ENCODE peak calls at places on chromosome 10, in eight cellular contexts. One of them, this sample, is unnamed. For H3K27me3 and H3K36me3, the result is how much of the 10 kb centered on the place peaks cover.

GRCh38 chr10:95517536-95518454 is 43.4 kb downstream of the SORBS1 start:
- DNase-seq in hepatocyte: peak
- DNase-seq in NT2/D1: no peak
- DNase-seq in GM23338: no peak
- DNase-seq in fibroblast of lung: peak
- DNase-seq in brain microvascular endothelial cell: peak
- DNase-seq in DND-41: no peak
- DNase-seq in HCT116: no peak
- DNase-seq in this sample: no peak

GRCh38 chr10:30831401-30831800 is 200.3 kb downstream of the ZNF438 start:
- DNase-seq in hepatocyte: no peak
- DNase-seq in NT2/D1: no peak
- DNase-seq in GM23338: no peak
- DNase-seq in fibroblast of lung: no peak
- DNase-seq in brain microvascular endothelial cell: no peak
- DNase-seq in DND-41: no peak
- DNase-seq in HCT116: no peak
- DNase-seq in this sample: no peak

GRCh38 chr10:80473692-80474596 is 19.8 kb downstream of the TSPAN14 start:
- DNase-seq in hepatocyte: no peak
- DNase-seq in NT2/D1: no peak
- DNase-seq in GM23338: no peak
- DNase-seq in fibroblast of lung: peak
- DNase-seq in brain microvascular endothelial cell: no peak
- DNase-seq in DND-41: no peak
- DNase-seq in HCT116: no peak
- DNase-seq in this sample: peak

GRCh38 chr10:109894516-109894915 is 28.8 kb downstream of the XPNPEP1 start:
- DNase-seq in hepatocyte: no peak
- DNase-seq in NT2/D1: no peak
- DNase-seq in GM23338: no peak
- DNase-seq in fibroblast of lung: peak
- DNase-seq in brain microvascular endothelial cell: no peak
- DNase-seq in DND-41: no peak
- DNase-seq in HCT116: no peak
- DNase-seq in this sample: no peak

GRCh38 chr10:69843923-69844322 is 42.2 kb downstream of the COL13A1 start:
- DNase-seq in hepatocyte: no peak
- DNase-seq in NT2/D1: no peak
- DNase-seq in GM23338: no peak
- DNase-seq in fibroblast of lung: no peak
- DNase-seq in brain microvascular endothelial cell: no peak
- DNase-seq in DND-41: no peak
- DNase-seq in HCT116: no peak
- DNase-seq in this sample: no peak

GRCh38 chr10:94992811-94993210 is 54.4 kb downstream of the CYP2C9 start:
- DNase-seq in hepatocyte: peak
- DNase-seq in NT2/D1: peak
- DNase-seq in GM23338: peak
- DNase-seq in fibroblast of lung: no peak
- DNase-seq in brain microvascular endothelial cell: no peak
- DNase-seq in DND-41: no peak
- DNase-seq in HCT116: no peak
- DNase-seq in this sample: no peak

GRCh38 chr10:110865184-110865803 is 6.4 kb upstream of the PDCD4 start:
- DNase-seq in hepatocyte: peak
- DNase-seq in NT2/D1: no peak
- DNase-seq in GM23338: no peak
- DNase-seq in fibroblast of lung: peak
- DNase-seq in brain microvascular endothelial cell: no peak
- DNase-seq in DND-41: no peak
- DNase-seq in HCT116: no peak
- DNase-seq in this sample: no peak

GRCh38 chr10:63281967-63282366 is 148.8 kb downstream of the NRBF2 start:
- DNase-seq in hepatocyte: no peak
- DNase-seq in NT2/D1: no peak
- DNase-seq in GM23338: no peak
- DNase-seq in fibroblast of lung: peak
- DNase-seq in brain microvascular endothelial cell: no peak
- DNase-seq in DND-41: no peak
- DNase-seq in HCT116: no peak
- DNase-seq in this sample: no peak

GRCh38 chr10:75234683-75235374 is 928 bp downstream of the COMTD1 start:
- DNase-seq in hepatocyte: peak
- DNase-seq in NT2/D1: no peak
- DNase-seq in GM23338: peak
- DNase-seq in fibroblast of lung: no peak
- DNase-seq in brain microvascular endothelial cell: no peak
- DNase-seq in DND-41: no peak
- DNase-seq in HCT116: no peak
- DNase-seq in this sample: peak

GRCh38 chr10:43899224-43899959 is 250.7 kb upstream of the ZNF32 start:
- DNase-seq in hepatocyte: no peak
- DNase-seq in NT2/D1: no peak
- DNase-seq in GM23338: no peak
- DNase-seq in fibroblast of lung: no peak
- DNase-seq in brain microvascular endothelial cell: no peak
- DNase-seq in DND-41: no peak
- DNase-seq in HCT116: no peak
- DNase-seq in this sample: no peak

GRCh38 chr10:2980791-2981360 is 86.5 kb upstream of the PFKP start:
- DNase-seq in hepatocyte: no peak
- DNase-seq in NT2/D1: no peak
- DNase-seq in GM23338: no peak
- DNase-seq in fibroblast of lung: peak
- DNase-seq in brain microvascular endothelial cell: peak
- DNase-seq in DND-41: no peak
- DNase-seq in HCT116: no peak
- DNase-seq in this sample: no peak

GRCh38 chr10:112208981-112209380 is 25.4 kb upstream of the GPAM start:
- DNase-seq in hepatocyte: no peak
- DNase-seq in NT2/D1: no peak
- DNase-seq in GM23338: no peak
- DNase-seq in fibroblast of lung: no peak
- DNase-seq in brain microvascular endothelial cell: no peak
- DNase-seq in DND-41: no peak
- DNase-seq in HCT116: no peak
- DNase-seq in this sample: no peak

GRCh38 chr10:69742928-69743602 is 58.6 kb upstream of the COL13A1 start:
- DNase-seq in hepatocyte: peak
- DNase-seq in NT2/D1: peak
- DNase-seq in GM23338: peak
- DNase-seq in fibroblast of lung: peak
- DNase-seq in brain microvascular endothelial cell: peak
- DNase-seq in DND-41: peak
- DNase-seq in HCT116: peak
- DNase-seq in this sample: peak

GRCh38 chr10:127989481-127989964 is 82.6 kb downstream of the PTPRE start:
- DNase-seq in hepatocyte: no peak
- DNase-seq in NT2/D1: no peak
- DNase-seq in GM23338: no peak
- DNase-seq in fibroblast of lung: no peak
- DNase-seq in brain microvascular endothelial cell: no peak
- DNase-seq in DND-41: no peak
- DNase-seq in HCT116: no peak
- DNase-seq in this sample: no peak

GRCh38 chr10:127993281-127993680 is 86.4 kb downstream of the PTPRE start:
- DNase-seq in hepatocyte: no peak
- DNase-seq in NT2/D1: no peak
- DNase-seq in GM23338: no peak
- DNase-seq in fibroblast of lung: no peak
- DNase-seq in brain microvascular endothelial cell: no peak
- DNase-seq in DND-41: no peak
- DNase-seq in HCT116: no peak
- DNase-seq in this sample: no peak

GRCh38 chr10:127990846-127991542 is 84.1 kb downstream of the PTPRE start:
- DNase-seq in hepatocyte: peak
- DNase-seq in NT2/D1: no peak
- DNase-seq in GM23338: no peak
- DNase-seq in fibroblast of lung: peak
- DNase-seq in brain microvascular endothelial cell: peak
- DNase-seq in DND-41: no peak
- DNase-seq in HCT116: peak
- DNase-seq in this sample: no peak

GRCh38 chr10:127992376-127992775 is 85.5 kb downstream of the PTPRE start:
- DNase-seq in hepatocyte: no peak
- DNase-seq in NT2/D1: no peak
- DNase-seq in GM23338: no peak
- DNase-seq in fibroblast of lung: no peak
- DNase-seq in brain microvascular endothelial cell: no peak
- DNase-seq in DND-41: no peak
- DNase-seq in HCT116: no peak
- DNase-seq in this sample: no peak

GRCh38 chr10:127991543-127992255 is 84.8 kb downstream of the PTPRE start:
- DNase-seq in hepatocyte: no peak
- DNase-seq in NT2/D1: no peak
- DNase-seq in GM23338: no peak
- DNase-seq in fibroblast of lung: no peak
- DNase-seq in brain microvascular endothelial cell: no peak
- DNase-seq in DND-41: no peak
- DNase-seq in HCT116: no peak
- DNase-seq in this sample: no peak
- H3K4me3 ChIP-seq in hepatocyte: no peak
- H3K4me3 ChIP-seq in NT2/D1: no peak
- H3K4me3 ChIP-seq in GM23338: no peak
- H3K4me3 ChIP-seq in fibroblast of lung: no peak
- H3K4me3 ChIP-seq in brain microvascular endothelial cell: no peak
- H3K4me3 ChIP-seq in DND-41: no peak
- H3K4me3 ChIP-seq in HCT116: peak
- H3K4me3 ChIP-seq in this sample: no peak

GRCh38 chr10:123783296-123783695 is 108.3 kb downstream of the CPXM2 start:
- DNase-seq in hepatocyte: no peak
- DNase-seq in NT2/D1: no peak
- DNase-seq in GM23338: no peak
- DNase-seq in fibroblast of lung: no peak
- DNase-seq in brain microvascular endothelial cell: no peak
- DNase-seq in DND-41: no peak
- DNase-seq in HCT116: no peak
- DNase-seq in this sample: no peak
- H3K27me3 ChIP-seq in hepatocyte: under half
- H3K27me3 ChIP-seq in NT2/D1: under half
- H3K27me3 ChIP-seq in GM23338: under half
- H3K27me3 ChIP-seq in fibroblast of lung: under half
- H3K27me3 ChIP-seq in brain microvascular endothelial cell: under half
- H3K27me3 ChIP-seq in DND-41: under half
- H3K27me3 ChIP-seq in HCT116: half or more
- H3K27me3 ChIP-seq in this sample: under half

GRCh38 chr10:132447446-132448247 is 50.6 kb downstream of the PWWP2B start:
- DNase-seq in hepatocyte: peak
- DNase-seq in NT2/D1: no peak
- DNase-seq in GM23338: peak
- DNase-seq in fibroblast of lung: peak
- DNase-seq in brain microvascular endothelial cell: peak
- DNase-seq in DND-41: peak
- DNase-seq in HCT116: no peak
- DNase-seq in this sample: peak

GRCh38 chr10:132445516-132446194 is 48.7 kb downstream of the PWWP2B start:
- DNase-seq in hepatocyte: no peak
- DNase-seq in NT2/D1: no peak
- DNase-seq in GM23338: no peak
- DNase-seq in fibroblast of lung: no peak
- DNase-seq in brain microvascular endothelial cell: no peak
- DNase-seq in DND-41: no peak
- DNase-seq in HCT116: no peak
- DNase-seq in this sample: no peak

GRCh38 chr10:132448248-132448731 is 51.3 kb downstream of the PWWP2B start:
- DNase-seq in hepatocyte: peak
- DNase-seq in NT2/D1: no peak
- DNase-seq in GM23338: peak
- DNase-seq in fibroblast of lung: peak
- DNase-seq in brain microvascular endothelial cell: no peak
- DNase-seq in DND-41: peak
- DNase-seq in HCT116: peak
- DNase-seq in this sample: peak

GRCh38 chr10:132446195-132446581 is 49.2 kb downstream of the PWWP2B start:
- DNase-seq in hepatocyte: no peak
- DNase-seq in NT2/D1: no peak
- DNase-seq in GM23338: no peak
- DNase-seq in fibroblast of lung: no peak
- DNase-seq in brain microvascular endothelial cell: no peak
- DNase-seq in DND-41: no peak
- DNase-seq in HCT116: no peak
- DNase-seq in this sample: no peak

DNA sequence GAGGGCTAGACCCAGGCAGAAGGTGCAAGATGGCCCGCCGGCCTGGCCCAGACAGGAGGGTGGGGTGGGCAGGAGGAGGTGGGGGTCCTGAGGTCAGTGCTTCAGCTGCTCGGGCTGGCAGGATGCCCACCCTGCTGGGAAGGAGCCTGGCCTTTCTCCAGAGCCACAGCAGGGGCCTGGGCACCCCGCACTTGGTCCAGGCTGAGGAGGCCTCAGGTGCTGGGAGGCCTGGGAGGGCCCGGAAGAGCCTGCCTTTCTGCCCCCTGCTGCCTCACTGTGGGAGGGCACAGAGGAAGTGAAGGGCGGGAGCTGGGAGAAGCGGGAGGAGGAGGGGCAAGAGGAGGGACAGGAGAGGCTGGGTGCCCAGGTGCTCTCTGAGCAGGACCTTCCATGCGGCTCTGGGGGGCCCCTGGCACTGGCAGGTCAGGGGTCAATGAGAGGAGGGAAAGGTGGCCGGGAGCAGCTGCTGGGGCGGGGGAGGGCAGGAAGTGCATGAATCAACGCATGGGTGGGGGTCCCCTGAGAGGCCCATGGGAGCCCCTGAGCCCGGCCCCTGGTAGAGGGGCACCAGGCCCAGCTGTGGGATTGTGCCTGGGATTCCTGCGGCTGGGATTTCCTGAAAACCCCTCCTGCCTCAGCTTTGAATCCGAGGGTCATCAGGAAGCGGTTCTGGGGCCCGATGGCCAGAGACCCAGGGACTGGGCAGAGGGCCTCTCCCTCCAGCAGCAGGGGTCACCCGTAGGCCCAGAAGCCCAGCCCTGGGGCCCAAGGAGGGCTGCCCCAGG is 49.9 kb downstream of the PWWP2B start:
- DNase-seq in hepatocyte: peak
- DNase-seq in NT2/D1: no peak
- DNase-seq in GM23338: no peak
- DNase-seq in fibroblast of lung: peak
- DNase-seq in brain microvascular endothelial cell: no peak
- DNase-seq in DND-41: peak
- DNase-seq in HCT116: peak
- DNase-seq in this sample: no peak
- H3K36me3 ChIP-seq in hepatocyte: under half
- H3K36me3 ChIP-seq in NT2/D1: under half
- H3K36me3 ChIP-seq in GM23338: under half
- H3K36me3 ChIP-seq in fibroblast of lung: under half
- H3K36me3 ChIP-seq in brain microvascular endothelial cell: under half
- H3K36me3 ChIP-seq in DND-41: under half
- H3K36me3 ChIP-seq in HCT116: under half
- H3K36me3 ChIP-seq in this sample: under half

DNA sequence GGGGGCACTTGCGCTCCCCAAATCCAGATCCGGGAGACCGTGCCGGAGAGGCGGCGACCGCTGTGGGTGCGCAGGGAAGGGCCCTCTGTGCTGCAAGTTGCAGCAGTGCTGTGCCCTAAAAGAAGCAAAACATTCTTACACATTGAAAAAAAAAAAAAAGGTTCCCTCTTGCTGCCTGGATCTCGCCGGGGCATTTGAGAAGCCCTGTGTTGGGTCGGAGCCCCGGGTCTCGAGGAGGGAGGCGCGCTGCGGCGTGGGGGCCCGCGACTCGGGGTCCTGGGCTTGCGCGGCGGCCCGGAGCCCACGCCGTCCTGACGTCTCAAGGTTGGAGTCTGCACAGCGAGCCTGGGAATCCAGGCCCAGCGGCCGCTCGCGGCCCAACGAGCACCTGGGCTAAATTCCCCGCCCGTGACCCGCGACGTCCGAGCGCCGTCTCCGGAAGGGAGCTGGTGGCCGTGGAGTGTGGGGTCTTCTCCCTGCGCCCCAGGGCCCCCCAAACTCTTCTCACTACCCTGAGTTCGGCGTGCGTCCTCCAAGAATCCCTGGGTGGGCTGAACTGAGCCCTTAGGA is 1.3 kb upstream of the CTBP2 start:
- DNase-seq in hepatocyte: peak
- DNase-seq in NT2/D1: no peak
- DNase-seq in GM23338: no peak
- DNase-seq in fibroblast of lung: peak
- DNase-seq in brain microvascular endothelial cell: no peak
- DNase-seq in DND-41: no peak
- DNase-seq in HCT116: no peak
- DNase-seq in this sample: no peak
- H3K4me3 ChIP-seq in hepatocyte: peak
- H3K4me3 ChIP-seq in NT2/D1: peak
- H3K4me3 ChIP-seq in GM23338: peak
- H3K4me3 ChIP-seq in fibroblast of lung: peak
- H3K4me3 ChIP-seq in brain microvascular endothelial cell: peak
- H3K4me3 ChIP-seq in DND-41: peak
- H3K4me3 ChIP-seq in HCT116: peak
- H3K4me3 ChIP-seq in this sample: peak

This sample was measured in H7.